ENCODE peak calls at places on chromosomes 13 and 19, in eight cellular contexts. One of them, this sample, is unnamed.

GRCh38 chr13:31053098-31053497 is 108.6 kb downstream of the HSPH1 start:
- DNase-seq in GM06990: no peak
- DNase-seq in heart right ventricle: peak
- DNase-seq in GM23248: peak
- DNase-seq in lower leg skin: no peak
- DNase-seq in right cardiac atrium: no peak
- DNase-seq in IMR-90: peak
- DNase-seq in cardiac fibroblast: peak
- DNase-seq in this sample: peak

GRCh38 chr13:112734696-112735547 is 45.1 kb downstream of the ATP11A start:
- DNase-seq in cardiac fibroblast: no peak
- DNase-seq in heart right ventricle: no peak
- DNase-seq in IMR-90: peak
- DNase-seq in GM06990: no peak
- DNase-seq in right cardiac atrium: no peak
- DNase-seq in lower leg skin: no peak
- DNase-seq in GM23248: no peak
- DNase-seq in this sample: no peak

GRCh38 chr19:49333426-49334288 is 1.5 kb upstream of the CD37 start:
- DNase-seq in IMR-90: peak
- DNase-seq in lower leg skin: no peak
- DNase-seq in GM06990: peak
- DNase-seq in heart right ventricle: no peak
- DNase-seq in GM23248: peak
- DNase-seq in cardiac fibroblast: no peak
- DNase-seq in right cardiac atrium: peak
- DNase-seq in this sample: no peak

GRCh38 chr19:51326216-51327065 is 15.0 kb downstream of the IGLON5 start:
- DNase-seq in GM23248: no peak
- DNase-seq in IMR-90: no peak
- DNase-seq in GM06990: no peak
- DNase-seq in right cardiac atrium: no peak
- DNase-seq in cardiac fibroblast: no peak
- DNase-seq in lower leg skin: no peak
- DNase-seq in heart right ventricle: no peak
- DNase-seq in this sample: no peak

GRCh38 chr13:43835701-43836100 is 43.8 kb downstream of the CCDC122 start:
- DNase-seq in right cardiac atrium: no peak
- DNase-seq in GM23248: peak
- DNase-seq in IMR-90: peak
- DNase-seq in cardiac fibroblast: peak
- DNase-seq in lower leg skin: no peak
- DNase-seq in heart right ventricle: no peak
- DNase-seq in GM06990: no peak
- DNase-seq in this sample: no peak

GRCh38 chr19:41616785-41617621 is 9.9 kb downstream of the CEACAM4 start:
- DNase-seq in lower leg skin: no peak
- DNase-seq in IMR-90: peak
- DNase-seq in cardiac fibroblast: peak
- DNase-seq in GM23248: peak
- DNase-seq in GM06990: no peak
- DNase-seq in right cardiac atrium: no peak
- DNase-seq in heart right ventricle: no peak
- DNase-seq in this sample: peak

GRCh38 chr13:65594255-65594654 is 1635.9 kb downstream of the PCDH9 start:
- DNase-seq in GM23248: peak
- DNase-seq in GM06990: no peak
- DNase-seq in cardiac fibroblast: peak
- DNase-seq in lower leg skin: no peak
- DNase-seq in heart right ventricle: no peak
- DNase-seq in right cardiac atrium: no peak
- DNase-seq in IMR-90: peak
- DNase-seq in this sample: no peak

GRCh38 chr13:84570831-84571230 is 688.6 kb upstream of the SLITRK1 start:
- DNase-seq in heart right ventricle: no peak
- DNase-seq in GM06990: no peak
- DNase-seq in IMR-90: peak
- DNase-seq in cardiac fibroblast: no peak
- DNase-seq in GM23248: peak
- DNase-seq in right cardiac atrium: no peak
- DNase-seq in lower leg skin: no peak
- DNase-seq in this sample: peak

GRCh38 chr13:93862259-93862658 is 617.2 kb downstream of the DCT start:
- DNase-seq in GM23248: peak
- DNase-seq in GM06990: no peak
- DNase-seq in lower leg skin: no peak
- DNase-seq in IMR-90: peak
- DNase-seq in cardiac fibroblast: peak
- DNase-seq in heart right ventricle: no peak
- DNase-seq in right cardiac atrium: no peak
- DNase-seq in this sample: no peak

GRCh38 chr19:6164906-6165531 is 29.6 kb downstream of the ACSBG2 start:
- DNase-seq in GM23248: peak
- DNase-seq in GM06990: no peak
- DNase-seq in heart right ventricle: no peak
- DNase-seq in IMR-90: no peak
- DNase-seq in lower leg skin: no peak
- DNase-seq in cardiac fibroblast: no peak
- DNase-seq in right cardiac atrium: no peak
- DNase-seq in this sample: no peak

GRCh38 chr13:99004931-99005330 is 27.1 kb upstream of the DOCK9 start:
- DNase-seq in GM23248: no peak
- DNase-seq in heart right ventricle: no peak
- DNase-seq in right cardiac atrium: no peak
- DNase-seq in GM06990: no peak
- DNase-seq in cardiac fibroblast: no peak
- DNase-seq in lower leg skin: no peak
- DNase-seq in IMR-90: no peak
- DNase-seq in this sample: no peak

GRCh38 chr13:39347926-39348901 is 254.8 kb downstream of the LHFPL6 start:
- DNase-seq in GM06990: no peak
- DNase-seq in heart right ventricle: peak
- DNase-seq in lower leg skin: no peak
- DNase-seq in right cardiac atrium: peak
- DNase-seq in cardiac fibroblast: no peak
- DNase-seq in GM23248: no peak
- DNase-seq in IMR-90: no peak
- DNase-seq in this sample: no peak

GRCh38 chr13:99905224-99905623 is 66.3 kb downstream of the ZIC5 start:
- DNase-seq in IMR-90: no peak
- DNase-seq in cardiac fibroblast: no peak
- DNase-seq in GM06990: no peak
- DNase-seq in heart right ventricle: no peak
- DNase-seq in right cardiac atrium: no peak
- DNase-seq in GM23248: no peak
- DNase-seq in lower leg skin: no peak
- DNase-seq in this sample: no peak

GRCh38 chr13:91576590-91576989 is 178.2 kb downstream of the GPC5 start:
- DNase-seq in GM23248: no peak
- DNase-seq in lower leg skin: no peak
- DNase-seq in right cardiac atrium: no peak
- DNase-seq in GM06990: no peak
- DNase-seq in IMR-90: no peak
- DNase-seq in cardiac fibroblast: peak
- DNase-seq in heart right ventricle: no peak
- DNase-seq in this sample: no peak

GRCh38 chr19:7340959-7341837 is 7.5 kb upstream of the ARHGEF18 start:
- DNase-seq in right cardiac atrium: peak
- DNase-seq in IMR-90: peak
- DNase-seq in GM06990: peak
- DNase-seq in GM23248: peak
- DNase-seq in heart right ventricle: peak
- DNase-seq in lower leg skin: peak
- DNase-seq in cardiac fibroblast: peak
- DNase-seq in this sample: peak

GRCh38 chr19:17220207-17220758 is 5.1 kb downstream of the USE1 start:
- DNase-seq in heart right ventricle: no peak
- DNase-seq in GM06990: no peak
- DNase-seq in lower leg skin: no peak
- DNase-seq in cardiac fibroblast: peak
- DNase-seq in IMR-90: peak
- DNase-seq in right cardiac atrium: no peak
- DNase-seq in GM23248: peak
- DNase-seq in this sample: peak

GRCh38 chr19:33704271-33704670 is 82.5 kb downstream of the CHST8 start:
- DNase-seq in right cardiac atrium: no peak
- DNase-seq in IMR-90: no peak
- DNase-seq in heart right ventricle: no peak
- DNase-seq in GM06990: no peak
- DNase-seq in lower leg skin: no peak
- DNase-seq in GM23248: no peak
- DNase-seq in cardiac fibroblast: no peak
- DNase-seq in this sample: no peak

GRCh38 chr13:110467516-110467915 is 94.0 kb downstream of the RAB20 start:
- DNase-seq in IMR-90: no peak
- DNase-seq in heart right ventricle: no peak
- DNase-seq in cardiac fibroblast: no peak
- DNase-seq in GM06990: no peak
- DNase-seq in lower leg skin: no peak
- DNase-seq in GM23248: no peak
- DNase-seq in right cardiac atrium: no peak
- DNase-seq in this sample: no peak

GRCh38 chr13:111895896-111896821 is 170.8 kb upstream of the SOX1 start:
- DNase-seq in right cardiac atrium: no peak
- DNase-seq in GM23248: no peak
- DNase-seq in IMR-90: no peak
- DNase-seq in GM06990: no peak
- DNase-seq in lower leg skin: no peak
- DNase-seq in heart right ventricle: no peak
- DNase-seq in cardiac fibroblast: no peak
- DNase-seq in this sample: no peak

GRCh38 chr19:54462072-54462712 is 1.4 kb downstream of the LENG9 start:
- DNase-seq in GM06990: no peak
- DNase-seq in lower leg skin: no peak
- DNase-seq in IMR-90: no peak
- DNase-seq in right cardiac atrium: peak
- DNase-seq in heart right ventricle: no peak
- DNase-seq in GM23248: peak
- DNase-seq in cardiac fibroblast: no peak
- DNase-seq in this sample: peak
- H3K4me3 ChIP-seq in GM06990: peak
- H3K4me3 ChIP-seq in lower leg skin: no peak
- H3K4me3 ChIP-seq in IMR-90: peak
- H3K4me3 ChIP-seq in right cardiac atrium: peak
- H3K4me3 ChIP-seq in heart right ventricle: peak
- H3K4me3 ChIP-seq in GM23248: peak
- H3K4me3 ChIP-seq in cardiac fibroblast: peak
- H3K4me3 ChIP-seq in this sample: peak

DNA sequence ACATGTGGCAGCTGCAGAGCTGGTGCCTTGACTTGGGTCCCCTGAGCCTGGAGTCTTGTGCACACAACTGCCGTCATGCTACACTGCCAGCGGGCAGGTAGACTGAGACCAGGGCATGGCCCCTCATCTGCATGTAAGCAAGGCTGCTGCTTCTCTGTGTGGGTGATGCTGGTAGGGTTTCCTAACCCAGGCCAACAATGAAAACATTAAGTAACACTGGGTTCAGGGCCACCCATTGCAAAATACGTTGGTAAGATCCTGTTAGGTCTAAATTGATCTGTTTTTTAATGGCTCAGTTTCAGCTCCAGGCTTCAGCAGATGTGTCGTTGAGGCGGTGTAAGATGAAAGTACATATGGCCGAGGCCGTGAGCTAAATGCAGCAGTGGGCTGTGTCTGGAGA is 383.4 kb downstream of the IRS2 start:
- DNase-seq in IMR-90: no peak
- DNase-seq in heart right ventricle: no peak
- DNase-seq in cardiac fibroblast: no peak
- DNase-seq in GM23248: no peak
- DNase-seq in GM06990: no peak
- DNase-seq in lower leg skin: no peak
- DNase-seq in right cardiac atrium: no peak
- DNase-seq in this sample: no peak
- H3K4me3 ChIP-seq in IMR-90: no peak
- H3K4me3 ChIP-seq in heart right ventricle: no peak
- H3K4me3 ChIP-seq in cardiac fibroblast: no peak
- H3K4me3 ChIP-seq in GM23248: no peak
- H3K4me3 ChIP-seq in GM06990: no peak
- H3K4me3 ChIP-seq in lower leg skin: no peak
- H3K4me3 ChIP-seq in right cardiac atrium: no peak
- H3K4me3 ChIP-seq in this sample: no peak

DNA sequence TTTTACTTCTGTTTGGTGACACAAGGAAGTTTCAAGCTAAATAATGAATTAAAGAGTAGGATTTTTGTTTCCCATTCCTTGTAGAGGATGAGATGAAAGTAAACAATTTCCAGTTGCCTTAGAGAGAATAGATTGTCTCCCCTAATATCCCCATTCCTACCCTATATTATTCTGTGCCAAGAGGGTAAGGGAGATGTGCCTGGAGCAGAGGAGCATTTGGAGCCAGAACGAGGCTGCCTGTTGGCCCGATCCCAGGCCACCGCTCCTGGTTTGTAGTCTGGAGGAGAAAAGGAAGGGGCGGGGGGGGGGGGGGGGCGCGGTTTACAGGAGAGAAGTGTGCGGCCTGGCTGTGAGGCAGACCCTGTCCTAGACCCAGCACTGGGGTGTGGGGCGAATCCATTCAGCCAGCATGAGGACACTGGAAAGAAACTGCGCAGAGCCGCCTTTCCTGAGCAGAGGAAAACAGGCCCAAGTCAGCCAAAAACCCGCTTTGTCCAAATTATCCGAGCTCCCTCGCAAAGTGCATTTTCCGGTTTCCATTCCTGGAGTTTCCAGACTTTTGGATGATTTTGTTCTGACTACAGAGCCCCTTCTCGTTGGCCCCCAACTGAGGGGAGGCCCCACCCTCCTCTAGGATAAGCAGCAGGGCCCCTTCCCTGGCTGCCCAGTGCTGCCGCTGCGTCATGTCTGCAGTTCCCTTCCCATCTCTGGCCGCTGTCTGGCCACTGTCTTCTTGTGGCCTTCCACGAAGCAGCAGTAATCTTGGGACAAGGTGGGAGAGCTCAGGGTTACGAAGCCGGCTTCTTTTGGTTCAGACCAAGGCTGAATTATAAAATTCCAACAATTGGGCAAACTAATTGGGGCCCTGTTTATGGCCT is 23.0 kb downstream of the NFIX start:
- DNase-seq in GM23248: peak
- DNase-seq in IMR-90: peak
- DNase-seq in right cardiac atrium: peak
- DNase-seq in heart right ventricle: peak
- DNase-seq in GM06990: no peak
- DNase-seq in lower leg skin: no peak
- DNase-seq in cardiac fibroblast: peak
- DNase-seq in this sample: peak
- H3K4me3 ChIP-seq in GM23248: peak
- H3K4me3 ChIP-seq in IMR-90: no peak
- H3K4me3 ChIP-seq in right cardiac atrium: no peak
- H3K4me3 ChIP-seq in heart right ventricle: peak
- H3K4me3 ChIP-seq in GM06990: no peak
- H3K4me3 ChIP-seq in lower leg skin: no peak
- H3K4me3 ChIP-seq in cardiac fibroblast: no peak
- H3K4me3 ChIP-seq in this sample: peak

DNA sequence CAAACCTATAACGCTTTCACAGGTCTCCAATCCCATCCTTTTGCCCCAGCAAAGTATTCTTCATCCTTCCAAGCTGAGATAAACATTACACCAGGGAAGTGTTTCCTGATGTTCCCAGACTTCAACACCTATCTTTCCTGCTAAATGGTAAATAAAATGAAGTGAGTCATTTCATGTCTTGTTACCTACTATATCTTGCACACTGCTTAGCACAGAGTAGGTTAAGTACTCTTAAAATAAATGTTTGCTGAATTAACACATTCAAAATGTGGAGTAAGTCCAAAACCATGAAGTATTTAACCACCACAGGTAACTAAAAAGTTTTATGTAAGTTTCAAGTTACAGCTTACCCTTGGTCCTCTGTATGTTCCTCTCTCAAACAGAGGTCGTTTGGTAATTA is 3.4 kb downstream of the RBM26 start:
- DNase-seq in right cardiac atrium: no peak
- DNase-seq in GM06990: no peak
- DNase-seq in cardiac fibroblast: no peak
- DNase-seq in heart right ventricle: no peak
- DNase-seq in GM23248: no peak
- DNase-seq in lower leg skin: no peak
- DNase-seq in IMR-90: no peak
- DNase-seq in this sample: no peak
- H3K4me3 ChIP-seq in right cardiac atrium: peak
- H3K4me3 ChIP-seq in GM06990: peak
- H3K4me3 ChIP-seq in cardiac fibroblast: no peak
- H3K4me3 ChIP-seq in heart right ventricle: no peak
- H3K4me3 ChIP-seq in GM23248: no peak
- H3K4me3 ChIP-seq in lower leg skin: no peak
- H3K4me3 ChIP-seq in IMR-90: no peak
- H3K4me3 ChIP-seq in this sample: no peak